ENCODE peak calls at places on chromosome 1, in four cellular contexts. R, D, X and V are unnamed samples.

GRCh38 chr1:8831329-8831728 is 13.9 kb upstream of the RERE start:
- DNase-seq in X (no peak), R (no peak), D (no peak), V (no peak)

GRCh38 chr1:241817331-241817792 is 30.6 kb upstream of the EXO1 start:
- DNase-seq in D (peak), R (peak), X (no peak), V (peak)

GRCh38 chr1:243786546-243786945 is 63.5 kb downstream of the AKT3 start:
- DNase-seq in R (no peak), D (no peak), X (no peak), V (no peak)

GRCh38 chr1:93443456-93443855 is 4.5 kb upstream of the FNBP1L start:
- DNase-seq in R (no peak), X (no peak), D (no peak), V (no peak)

GRCh38 chr1:228900099-228900965 is 165.1 kb downstream of the RHOU start:
- DNase-seq in X (peak), D (peak), R (no peak), V (peak)

GRCh38 chr1:201376464-201377374 is 761 bp downstream of the TNNT2 start:
- DNase-seq in D (peak), R (no peak), X (no peak), V (no peak)

GRCh38 chr1:166811691-166812090 is 27.6 kb upstream of the POGK start:
- DNase-seq in R (peak), D (peak), X (no peak), V (no peak)

GRCh38 chr1:79568411-79568810 is 561.9 kb upstream of the ADGRL4 start:
- DNase-seq in R (no peak), X (no peak), D (peak), V (peak)

GRCh38 chr1:186559601-186560116 is 98.7 kb upstream of the PDC start:
- DNase-seq in R (no peak), X (no peak), D (no peak), V (no peak)

GRCh38 chr1:14946011-14946359 is 207.6 kb upstream of the TMEM51 start:
- DNase-seq in D (no peak), R (no peak), X (no peak), V (no peak)

GRCh38 chr1:101280049-101280448 is 43.2 kb downstream of the S1PR1 start:
- DNase-seq in D (no peak), X (no peak), R (no peak), V (no peak)

GRCh38 chr1:151144474-151145157 is 1.8 kb downstream of the SEMA6C start:
- DNase-seq in R (no peak), D (no peak), X (no peak), V (no peak)

GRCh38 chr1:37476460-37477197 is 2.2 kb downstream of the ZC3H12A start:
- DNase-seq in X (peak), D (peak), R (peak), V (peak)
- H3K4me3 ChIP-seq in X (peak), D (peak), R (peak), V (peak)

GRCh38 chr1:46493316-46494032 is 3.8 kb downstream of the DMBX1 start:
- DNase-seq in D (no peak), X (peak), R (no peak), V (no peak)
- H3K4me3 ChIP-seq in D (no peak), X (no peak), R (no peak), V (no peak)

GRCh38 chr1:32334864-32335618 is 992 bp downstream of the MARCKSL1 start:
- DNase-seq in R (no peak), D (no peak), X (peak), V (no peak)

GRCh38 chr1:32334274-32334861 is 1.7 kb downstream of the MARCKSL1 start:
- DNase-seq in X (peak), D (no peak), R (no peak), V (no peak)

GRCh38 chr1:32336963-32337675 is 1.1 kb upstream of the MARCKSL1 start:
- DNase-seq in D (no peak), R (no peak), X (peak), V (no peak)

GRCh38 chr1:32335951-32336867 is at the start of gene MARCKSL1:
- DNase-seq in D (peak), R (no peak), X (peak), V (no peak)

DNA sequence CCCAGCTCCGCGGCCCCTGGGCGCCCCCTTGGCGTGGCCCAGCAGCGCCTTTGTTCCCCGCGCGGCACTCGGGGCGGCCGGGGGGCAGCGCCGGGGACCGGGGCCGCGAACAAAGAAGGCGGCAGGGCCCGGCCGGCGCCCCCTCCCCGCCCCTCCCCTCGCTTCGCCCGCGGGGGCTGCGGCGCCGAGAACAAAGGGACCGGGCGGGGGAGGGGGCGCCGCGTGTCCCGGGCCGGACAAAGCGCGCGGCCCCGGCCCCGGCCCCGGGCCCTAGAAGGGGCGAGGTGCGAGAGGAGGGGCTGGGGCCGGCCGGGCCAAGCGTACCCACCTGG is 448 bp downstream of the MARCKSL1 start:
- DNase-seq in D (no peak), X (no peak), R (no peak), V (no peak)
- H3K4me3 ChIP-seq in D (peak), X (peak), R (peak), V (peak)

DNA sequence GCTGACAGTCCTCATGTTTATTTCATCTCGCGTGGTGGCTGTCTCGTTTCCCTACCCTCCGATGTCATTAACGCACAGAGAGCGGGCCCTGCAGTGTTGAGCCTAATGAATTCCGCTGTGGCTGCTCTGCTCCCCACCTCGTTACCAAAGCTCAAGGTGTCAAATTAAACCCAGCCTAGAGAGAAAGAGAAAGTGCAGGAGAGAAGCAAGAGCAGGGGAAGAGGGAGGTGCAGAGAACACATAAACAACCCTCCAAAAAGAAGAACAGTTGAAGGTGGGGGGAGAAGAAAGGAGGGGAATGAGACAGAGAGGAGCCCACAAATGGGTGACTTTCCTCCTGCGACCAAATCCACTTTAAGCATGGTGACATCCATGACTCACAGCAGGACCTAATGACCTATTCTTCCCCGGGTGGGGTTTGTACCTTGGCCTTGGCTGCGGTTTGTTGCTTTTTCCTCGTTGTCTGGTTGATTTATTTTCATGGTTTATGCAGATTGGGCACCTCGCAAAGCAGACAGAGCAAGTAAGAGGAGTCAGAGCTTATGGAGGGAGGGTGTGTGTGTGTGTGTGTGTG is 92.5 kb downstream of the PBX1 start:
- DNase-seq in R (no peak), X (no peak), D (peak), V (no peak)
- H3K4me3 ChIP-seq in R (no peak), X (no peak), D (no peak), V (no peak)